ENCODE peak calls at places on chromosomes 7 and 10, in seven cellular contexts. A is upper lobe of left lung, F is A549, O is transverse colon, C is tibial nerve, J is H1, I is suprapubic skin. R is an unnamed sample.

GRCh38 chr10:59702347-59702746 is 7.3 kb downstream of the SLC16A9 start:
- DNase-seq in A (no peak), C (no peak), J (no peak), F (no peak), O (no peak), I (no peak), R (no peak)

GRCh38 chr10:111481271-111482073 is 404.6 kb downstream of the ADRA2A start:
- DNase-seq in F (peak; percentile 21), O (no peak), C (no peak), A (no peak), I (no peak), J (no peak), R (no peak)

GRCh38 chr7:142516038-142516501 is 233.2 kb upstream of the PRSS1 start:
- DNase-seq in A (no peak), J (no peak), C (no peak), O (peak; percentile 45), I (no peak), F (peak; percentile 71), R (no peak)

GRCh38 chr10:17923728-17924127 is 28.0 kb upstream of the SLC39A12 start:
- DNase-seq in C (no peak), J (no peak), O (peak; percentile 24), F (peak; percentile 14), I (no peak), A (no peak), R (no peak)

GRCh38 chr10:72567421-72567820 is 58.5 kb downstream of the MICU1 start:
- DNase-seq in C (no peak), O (no peak), I (no peak), F (peak; percentile 65), J (no peak), A (no peak), R (no peak)

GRCh38 chr7:84981038-84981601 is 205.7 kb downstream of the SEMA3D start:
- DNase-seq in I (no peak), O (no peak), C (no peak), F (no peak), J (no peak), A (no peak), R (no peak)

GRCh38 chr10:34899161-34899560 is 84.1 kb upstream of the PARD3 start:
- DNase-seq in J (no peak), F (no peak), A (no peak), C (no peak), O (no peak), I (no peak), R (no peak)

GRCh38 chr7:143305423-143306070 is 10.4 kb upstream of the CLCN1 start:
- DNase-seq in O (peak; percentile 90), I (no peak), A (no peak), J (no peak), C (peak; percentile 78), F (peak; percentile 78), R (peak; percentile 43)

GRCh38 chr7:2633538-2634264 is 1.9 kb downstream of the TTYH3 start:
- DNase-seq in C (no peak), A (peak; percentile 86), I (peak; percentile 83), F (peak; percentile 57), J (no peak), O (no peak), R (peak; percentile 71)

GRCh38 chr7:66668677-66669076 is 40.0 kb downstream of the KCTD7 start:
- DNase-seq in F (peak; percentile 27), I (peak; percentile 34), C (no peak), O (no peak), A (no peak), J (no peak), R (no peak)

GRCh38 chr10:70227548-70228320 is 5.5 kb downstream of the PPA1 start:
- DNase-seq in F (peak; percentile 63), C (no peak), J (no peak), A (no peak), O (peak; percentile 80), I (no peak), R (no peak)
- H3K27ac ChIP-seq in F (no peak overlapping the region), C (peak overlapping the region; percentile 63), J (no peak overlapping the region), A (peak overlapping the region; percentile 13), O (peak overlapping the region; percentile 93), I (peak overlapping the region; percentile 18), R (no peak overlapping the region)

GRCh38 chr7:121081327-121081936 is 92.9 kb downstream of the CPED1 start:
- DNase-seq in C (peak; percentile 30), A (no peak), I (no peak), F (peak; percentile 34), J (no peak), O (no peak), R (no peak)

GRCh38 chr7:121080913-121081326 is 92.4 kb downstream of the CPED1 start:
- DNase-seq in O (no peak), F (no peak), C (no peak), I (no peak), A (no peak), J (no peak), R (no peak)

GRCh38 chr7:121080257-121080912 is 91.9 kb downstream of the CPED1 start:
- DNase-seq in F (no peak), J (no peak), O (no peak), A (no peak), C (no peak), I (no peak), R (no peak)

GRCh38 chr7:121078701-121079227 is 90.3 kb downstream of the CPED1 start:
- DNase-seq in C (no peak), O (no peak), J (no peak), I (no peak), A (no peak), F (no peak), R (no peak)

DNA sequence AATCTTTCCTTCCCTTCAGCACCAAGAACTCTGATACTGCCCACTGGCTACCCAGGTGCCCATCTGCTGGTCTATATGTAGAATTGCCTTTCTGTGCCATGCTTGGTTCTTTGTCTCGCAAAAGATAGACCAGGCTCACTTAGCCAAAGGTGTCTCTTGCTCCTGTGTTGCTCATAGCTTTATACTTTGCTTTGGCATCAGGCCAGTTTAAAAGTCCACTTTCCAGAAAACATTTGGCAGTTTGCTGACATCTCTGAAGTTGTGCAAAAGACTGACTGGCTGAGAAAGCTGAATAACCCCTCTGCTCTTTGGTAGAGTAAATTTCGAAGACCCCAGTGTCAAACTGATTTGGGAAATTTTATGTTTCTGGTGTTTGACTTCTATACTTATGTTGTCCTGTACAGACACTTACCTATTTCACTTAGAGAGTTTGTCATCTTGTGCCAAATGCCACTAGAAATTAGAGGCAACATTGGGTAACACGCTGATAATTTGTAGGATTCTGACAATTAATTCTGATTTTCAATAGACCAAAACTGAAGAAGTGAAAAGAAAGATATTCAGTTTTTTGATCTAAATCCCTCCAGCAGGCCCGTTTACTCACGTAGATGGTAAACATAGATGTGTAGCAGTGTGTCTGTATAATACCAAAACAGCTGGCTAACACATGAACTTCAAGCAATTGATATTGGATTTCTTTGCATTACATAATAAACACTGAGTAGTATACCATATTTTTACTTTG is 91.1 kb downstream of the CPED1 start:
- DNase-seq in O (no peak), I (no peak), A (no peak), J (no peak), C (no peak), F (no peak), R (no peak)
- TF ChIP-seq EP300 in O (no peak), I (no peak), A (no peak), J (no peak), C (no peak), F (no peak), R (no peak)

GRCh38 chr10:119023553-119023868 is 6.0 kb upstream of the NANOS1 start:
- DNase-seq in J (no peak), C (no peak), I (no peak), O (no peak), A (no peak), F (no peak), R (no peak)

GRCh38 chr10:119024882-119025281 is 4.6 kb upstream of the NANOS1 start:
- DNase-seq in I (no peak), J (no peak), C (no peak), F (no peak), A (no peak), O (no peak), R (no peak)

GRCh38 chr10:119025336-119025735 is 4.2 kb upstream of the NANOS1 start:
- DNase-seq in O (peak; percentile 44), F (no peak), C (no peak), A (peak; percentile 77), J (no peak), I (peak; percentile 74), R (peak; percentile 56)

GRCh38 chr10:119026301-119027110 is 3.0 kb upstream of the NANOS1 start:
- DNase-seq in J (no peak), I (no peak), C (no peak), A (no peak), F (no peak), O (no peak), R (no peak)

DNA sequence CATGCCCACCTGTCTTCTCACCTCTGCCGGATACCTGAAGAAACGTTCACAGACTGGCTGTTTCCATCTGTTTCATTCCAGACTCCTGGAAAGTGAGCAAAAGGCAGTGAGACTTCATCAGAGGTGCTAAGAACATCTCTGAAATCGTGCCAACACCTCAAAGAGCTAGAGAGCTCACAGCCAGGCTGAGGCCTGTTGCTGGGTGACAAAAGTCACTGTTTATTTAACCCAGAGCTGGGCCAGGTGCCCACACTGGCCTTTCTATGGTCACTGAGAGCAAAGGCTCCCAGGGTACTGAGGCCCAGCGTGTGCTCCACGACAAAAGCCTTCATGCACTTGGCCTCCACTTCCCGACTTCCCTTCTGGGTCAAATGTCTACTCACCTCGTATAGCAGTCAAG is 3.7 kb upstream of the NANOS1 start:
- DNase-seq in O (no peak), A (no peak), F (no peak), C (no peak), J (no peak), I (no peak), R (no peak)
- H3K27ac ChIP-seq in O (peak overlapping the region; percentile 30), A (peak overlapping the region; percentile 75), F (peak overlapping the region; percentile 71), C (no peak overlapping the region), J (no peak overlapping the region), I (no peak overlapping the region), R (no peak overlapping the region)

GRCh38 chr7:105532709-105533460 is 884 bp downstream of the RINT1 start:
- DNase-seq in O (no peak), C (no peak), A (no peak), I (no peak), J (no peak), F (no peak), R (no peak)

GRCh38 chr7:105530546-105530945 is 1.5 kb upstream of the RINT1 start:
- DNase-seq in A (peak; percentile 52), F (no peak), I (no peak), C (no peak), J (no peak), O (no peak), R (no peak)

GRCh38 chr7:105530126-105530525 is 1.9 kb upstream of the RINT1 start:
- DNase-seq in O (no peak), I (no peak), F (no peak), J (no peak), C (no peak), A (no peak), R (no peak)

DNA sequence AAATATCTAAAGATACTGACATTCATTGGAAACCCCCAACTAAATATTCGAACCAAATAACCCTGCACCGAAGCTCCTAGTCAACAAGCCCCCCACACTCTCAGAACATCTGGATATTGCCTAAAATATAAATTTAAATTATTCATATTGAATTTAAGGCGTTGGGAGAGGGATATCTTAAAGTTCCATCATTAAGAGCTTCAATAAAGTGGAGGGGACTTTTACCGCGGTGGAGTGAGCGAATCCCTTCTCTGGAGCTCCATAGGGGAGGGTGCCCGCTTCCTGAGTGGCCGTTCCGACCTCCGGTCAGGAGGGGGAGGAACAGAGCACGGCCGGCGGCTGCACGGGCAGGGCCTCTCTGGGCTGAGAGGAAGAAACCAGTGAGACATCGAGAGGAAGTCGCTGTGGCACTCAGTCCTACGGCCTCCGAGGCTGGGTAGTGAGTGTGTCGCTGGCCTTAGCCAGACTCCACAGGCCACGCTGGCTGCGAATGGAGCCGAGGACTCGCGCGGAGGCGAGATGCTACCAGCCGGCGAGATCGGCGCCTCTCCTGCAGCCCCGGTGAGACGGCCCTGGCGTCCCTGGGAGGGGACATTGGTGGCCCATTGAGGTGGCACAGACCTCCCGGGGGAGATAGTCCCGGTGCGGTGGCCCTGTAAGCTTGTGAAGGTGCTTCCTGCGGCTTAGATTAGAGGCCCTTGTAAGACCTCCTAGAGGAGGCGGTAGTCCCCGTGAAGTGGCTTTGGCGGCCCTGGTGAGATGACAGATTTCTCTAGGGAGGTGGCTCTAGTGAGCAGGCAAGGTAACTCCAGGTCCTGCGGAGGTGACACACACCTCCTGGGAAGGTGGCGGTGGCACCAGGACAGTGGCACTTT is at the start of gene RINT1:
- DNase-seq in C (peak; percentile 83), O (peak; percentile 94), J (peak; percentile 70), I (peak; percentile 92), F (peak; percentile 91), A (peak; percentile 96), R (peak; percentile 90)
- TF ChIP-seq EP300 in C (peak; percentile 9), O (no peak), J (no peak), I (no peak), F (no peak), A (no peak), R (no peak)